ENCODE peak calls at places on chromosomes 5 and 9, in seven cellular contexts. Q is stimulated activated CD4-positive, alpha-beta T cell treated with anti-CD3 and anti-CD28 coated beads, Interleukin-1b, Interleukin-23, amount 100 ng/mL, for 1 hour; F is lung microvascular endothelial cell; J is body of pancreas; I is WERI-Rb-1; D is right cardiac atrium; H is NB4. X is an unnamed sample.

GRCh38 chr9:79952401-79952800 is 380.6 kb downstream of the TLE4 start:
- DNase-seq in Q (no peak), F (no peak), J (no peak), I (no peak), D (no peak), H (no peak), X (no peak)

GRCh38 chr9:70406446-70406862 is 8.0 kb downstream of the KLF9 start:
- DNase-seq in Q (no peak), F (no peak), J (no peak), I (no peak), D (peak; percentile 49), H (peak; percentile 64), X (no peak)

GRCh38 chr5:151104795-151105194 is 24.0 kb upstream of the TNIP1 start:
- DNase-seq in Q (no peak), F (no peak), J (peak; percentile 41), I (no peak), D (peak; percentile 62), H (no peak), X (no peak)

GRCh38 chr5:133499896-133500295 is 112.4 kb downstream of the FSTL4 start:
- DNase-seq in Q (no peak), F (no peak), J (no peak), I (no peak), D (no peak), H (no peak), X (no peak)

GRCh38 chr9:129834489-129835127 is 467 bp downstream of the C9orf78 start:
- DNase-seq in Q (peak; percentile 21), F (no peak), J (no peak), I (no peak), D (peak; percentile 63), H (peak; percentile 47), X (peak; percentile 17)

GRCh38 chr5:138018844-138019243 is 14.0 kb downstream of the FAM13B start:
- DNase-seq in Q (no peak), F (no peak), J (no peak), I (no peak), D (no peak), H (no peak), X (no peak)

GRCh38 chr5:134464988-134465855 is 53.5 kb upstream of the CDKN2AIPNL start:
- DNase-seq in Q (no peak), F (no peak), J (no peak), I (no peak), D (peak; percentile 69), H (no peak), X (peak; percentile 22)

GRCh38 chr5:147565524-147565923 is 55.7 kb upstream of the DPYSL3 start:
- DNase-seq in Q (no peak), F (no peak), J (no peak), I (no peak), D (no peak), H (no peak), X (peak; percentile 85)

GRCh38 chr5:25858019-25858418 is 1180.4 kb downstream of the CDH9 start:
- DNase-seq in Q (no peak), F (no peak), J (no peak), I (peak; percentile 86), D (no peak), H (peak; percentile 11), X (no peak)

GRCh38 chr5:170552486-170553122 is 48.8 kb downstream of the KCNIP1 start:
- DNase-seq in Q (no peak), F (peak; percentile 31), J (peak; percentile 50), I (no peak), D (peak; percentile 90), H (peak; percentile 56), X (no peak)

GRCh38 chr9:128787583-128788156 is 617 bp downstream of the TBC1D13 start:
- DNase-seq in Q (no peak), F (peak; percentile 13), J (peak; percentile 17), I (no peak), D (peak; percentile 63), H (peak; percentile 25), X (peak; percentile 13)

GRCh38 chr9:93298498-93299417 is 114.8 kb downstream of the WNK2 start:
- DNase-seq in Q (no peak), F (no peak), J (no peak), I (peak; percentile 87), D (no peak), H (no peak), X (no peak)

GRCh38 chr9:36443581-36443980 is 43.5 kb upstream of the RNF38 start:
- DNase-seq in Q (no peak), F (peak; percentile 33), J (no peak), I (no peak), D (no peak), H (no peak), X (peak; percentile 51)

GRCh38 chr5:180281706-180282105 is 10.2 kb downstream of the MAPK9 start:
- DNase-seq in Q (no peak), F (no peak), J (peak; percentile 42), I (no peak), D (no peak), H (no peak), X (no peak)

GRCh38 chr5:134958755-134959154 is 9.0 kb upstream of the CATSPER3 start:
- DNase-seq in Q (no peak), F (no peak), J (no peak), I (peak; percentile 25), D (no peak), H (no peak), X (peak; percentile 35)

X was measured in bronchial epithelial cell.